ENCODE peak calls at places on chromosomes 13 and 19, in four cellular contexts. One of them, this sample, is unnamed. For H3K79me1, the result is how much of the 10 kb centered on the place peaks cover.

GRCh38 chr13:36163809-36164308 is 32.7 kb upstream of the DCLK1 start:
- DNase-seq in mesendoderm: no peak
- DNase-seq in H1: no peak
- DNase-seq in IMR-90: peak
- DNase-seq in this sample: no peak

GRCh38 chr19:1336079-1336684 is 47.5 kb upstream of the NDUFS7 start:
- DNase-seq in mesendoderm: no peak
- DNase-seq in H1: no peak
- DNase-seq in IMR-90: no peak
- DNase-seq in this sample: no peak

GRCh38 chr19:28878862-28879566 is 333.9 kb downstream of the UQCRFS1 start:
- DNase-seq in mesendoderm: peak
- DNase-seq in H1: peak
- DNase-seq in IMR-90: peak
- DNase-seq in this sample: peak

GRCh38 chr19:17266589-17266974 is 661 bp upstream of the BABAM1 start:
- DNase-seq in mesendoderm: no peak
- DNase-seq in H1: no peak
- DNase-seq in IMR-90: no peak
- DNase-seq in this sample: no peak

GRCh38 chr19:2070436-2070827 is 19.4 kb upstream of the MKNK2 start:
- DNase-seq in mesendoderm: no peak
- DNase-seq in H1: no peak
- DNase-seq in IMR-90: no peak
- DNase-seq in this sample: no peak

GRCh38 chr19:48812094-48812929 is 1.5 kb upstream of the BCAT2 start:
- DNase-seq in mesendoderm: peak
- DNase-seq in H1: no peak
- DNase-seq in IMR-90: peak
- DNase-seq in this sample: peak

GRCh38 chr13:30398601-30399072 is 23.7 kb upstream of the UBE2L5 start:
- DNase-seq in mesendoderm: no peak
- DNase-seq in H1: no peak
- DNase-seq in IMR-90: peak
- DNase-seq in this sample: no peak

GRCh38 chr19:16369664-16370576 is 45.3 kb downstream of the KLF2 start:
- DNase-seq in mesendoderm: no peak
- DNase-seq in H1: no peak
- DNase-seq in IMR-90: no peak
- DNase-seq in this sample: no peak

GRCh38 chr13:35566340-35566739 is 89.9 kb upstream of the MAB21L1 start:
- DNase-seq in mesendoderm: no peak
- DNase-seq in H1: no peak
- DNase-seq in IMR-90: no peak
- DNase-seq in this sample: no peak

GRCh38 chr19:5369962-5370367 is 29.4 kb upstream of the PTPRS start:
- DNase-seq in mesendoderm: peak
- DNase-seq in H1: peak
- DNase-seq in IMR-90: no peak
- DNase-seq in this sample: peak

DNA sequence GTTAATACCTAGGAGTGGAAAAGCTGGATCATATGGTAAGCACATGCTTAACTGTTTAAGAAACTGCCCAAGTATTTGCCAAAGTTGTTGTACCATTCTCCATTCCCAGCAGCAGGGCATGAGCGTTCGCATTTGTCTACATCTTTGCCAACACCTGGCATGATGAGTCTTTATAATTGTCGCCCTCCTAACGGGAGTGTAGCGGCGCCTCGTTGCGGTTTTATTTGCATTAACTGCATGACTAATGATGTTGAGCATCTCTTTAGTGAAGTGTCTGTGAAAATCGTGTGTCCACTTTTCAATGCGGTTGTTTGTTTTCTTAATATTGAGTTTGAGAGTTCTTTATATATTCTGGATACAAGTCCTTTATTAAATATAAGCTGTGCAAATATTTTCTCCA is 202.1 kb downstream of the FOXO1 start:
- DNase-seq in mesendoderm: no peak
- DNase-seq in H1: no peak
- DNase-seq in IMR-90: no peak
- DNase-seq in this sample: no peak
- H2AK5ac ChIP-seq in mesendoderm: no peak
- H2AK5ac ChIP-seq in H1: no peak
- H2AK5ac ChIP-seq in IMR-90: no peak
- H2AK5ac ChIP-seq in this sample: no peak

GRCh38 chr13:27620377-27621115 is at the start of gene LNX2:
- DNase-seq in mesendoderm: peak
- DNase-seq in H1: peak
- DNase-seq in IMR-90: peak
- DNase-seq in this sample: peak

GRCh38 chr13:27621116-27621365 is 651 bp upstream of the POLR1D start:
- DNase-seq in mesendoderm: no peak
- DNase-seq in H1: no peak
- DNase-seq in IMR-90: no peak
- DNase-seq in this sample: no peak

GRCh38 chr13:27622102-27622820 is 569 bp downstream of the POLR1D start:
- DNase-seq in mesendoderm: no peak
- DNase-seq in H1: no peak
- DNase-seq in IMR-90: peak
- DNase-seq in this sample: no peak

GRCh38 chr13:27622881-27623280 is 1.2 kb downstream of the POLR1D start:
- DNase-seq in mesendoderm: no peak
- DNase-seq in H1: no peak
- DNase-seq in IMR-90: no peak
- DNase-seq in this sample: no peak

GRCh38 chr13:27621366-27622101 is at the start of gene POLR1D:
- DNase-seq in mesendoderm: peak
- DNase-seq in H1: peak
- DNase-seq in IMR-90: peak
- DNase-seq in this sample: peak
- H3K4ac ChIP-seq in mesendoderm: peak
- H3K4ac ChIP-seq in H1: peak
- H3K4ac ChIP-seq in IMR-90: peak
- H3K4ac ChIP-seq in this sample: no peak

GRCh38 chr19:39160523-39160861 is 34.9 kb downstream of the PAK4 start:
- DNase-seq in mesendoderm: no peak
- DNase-seq in H1: no peak
- DNase-seq in IMR-90: peak
- DNase-seq in this sample: no peak
- H3K79me1 ChIP-seq in mesendoderm: under half
- H3K79me1 ChIP-seq in H1: under half
- H3K79me1 ChIP-seq in IMR-90: under half
- H3K79me1 ChIP-seq in this sample: under half

GRCh38 chr19:4015705-4016402 is 8.3 kb downstream of the PIAS4 start:
- DNase-seq in mesendoderm: no peak
- DNase-seq in H1: no peak
- DNase-seq in IMR-90: no peak
- DNase-seq in this sample: no peak
- H2AK5ac ChIP-seq in mesendoderm: no peak
- H2AK5ac ChIP-seq in H1: no peak
- H2AK5ac ChIP-seq in IMR-90: no peak
- H2AK5ac ChIP-seq in this sample: no peak

GRCh38 chr19:15292140-15292539 is 40.2 kb downstream of the BRD4 start:
- DNase-seq in mesendoderm: no peak
- DNase-seq in H1: no peak
- DNase-seq in IMR-90: no peak
- DNase-seq in this sample: no peak

GRCh38 chr19:15292847-15293582 is 39.3 kb downstream of the BRD4 start:
- DNase-seq in mesendoderm: no peak
- DNase-seq in H1: no peak
- DNase-seq in IMR-90: no peak
- DNase-seq in this sample: no peak

GRCh38 chr19:15291666-15292065 is 40.7 kb downstream of the BRD4 start:
- DNase-seq in mesendoderm: no peak
- DNase-seq in H1: no peak
- DNase-seq in IMR-90: peak
- DNase-seq in this sample: no peak

GRCh38 chr19:15294591-15294990 is 37.7 kb downstream of the BRD4 start:
- DNase-seq in mesendoderm: no peak
- DNase-seq in H1: no peak
- DNase-seq in IMR-90: no peak
- DNase-seq in this sample: no peak

GRCh38 chr19:15293751-15294505 is 38.4 kb downstream of the BRD4 start:
- DNase-seq in mesendoderm: peak
- DNase-seq in H1: no peak
- DNase-seq in IMR-90: peak
- DNase-seq in this sample: no peak
- H3K4ac ChIP-seq in mesendoderm: no peak
- H3K4ac ChIP-seq in H1: no peak
- H3K4ac ChIP-seq in IMR-90: peak
- H3K4ac ChIP-seq in this sample: no peak

GRCh38 chr19:6737873-6738725 is 719 bp upstream of the GPR108 start:
- DNase-seq in mesendoderm: no peak
- DNase-seq in H1: no peak
- DNase-seq in IMR-90: peak
- DNase-seq in this sample: peak

GRCh38 chr19:6739390-6739883 is at the start of gene TRIP10:
- DNase-seq in mesendoderm: peak
- DNase-seq in H1: no peak
- DNase-seq in IMR-90: peak
- DNase-seq in this sample: peak

GRCh38 chr19:6740589-6741348 is 1.3 kb downstream of the TRIP10 start:
- DNase-seq in mesendoderm: peak
- DNase-seq in H1: no peak
- DNase-seq in IMR-90: peak
- DNase-seq in this sample: peak

GRCh38 chr19:6738726-6739389 is 622 bp upstream of the TRIP10 start:
- DNase-seq in mesendoderm: peak
- DNase-seq in H1: no peak
- DNase-seq in IMR-90: peak
- DNase-seq in this sample: no peak

GRCh38 chr19:6739884-6740588 is 556 bp downstream of the TRIP10 start:
- DNase-seq in mesendoderm: peak
- DNase-seq in H1: no peak
- DNase-seq in IMR-90: no peak
- DNase-seq in this sample: no peak
- H3K79me1 ChIP-seq in mesendoderm: under half
- H3K79me1 ChIP-seq in H1: under half
- H3K79me1 ChIP-seq in IMR-90: under half
- H3K79me1 ChIP-seq in this sample: under half

GRCh38 chr19:57632987-57633831 is at the start of gene ZNF211:
- DNase-seq in mesendoderm: peak
- DNase-seq in H1: peak
- DNase-seq in IMR-90: peak
- DNase-seq in this sample: peak
- H2AK5ac ChIP-seq in mesendoderm: no peak
- H2AK5ac ChIP-seq in H1: no peak
- H2AK5ac ChIP-seq in IMR-90: no peak
- H2AK5ac ChIP-seq in this sample: no peak

GRCh38 chr19:43760941-43761340 is 6.2 kb upstream of the SMG9 start:
- DNase-seq in mesendoderm: no peak
- DNase-seq in H1: no peak
- DNase-seq in IMR-90: peak
- DNase-seq in this sample: no peak
- H3K4ac ChIP-seq in mesendoderm: no peak
- H3K4ac ChIP-seq in H1: no peak
- H3K4ac ChIP-seq in IMR-90: peak
- H3K4ac ChIP-seq in this sample: no peak

DNA sequence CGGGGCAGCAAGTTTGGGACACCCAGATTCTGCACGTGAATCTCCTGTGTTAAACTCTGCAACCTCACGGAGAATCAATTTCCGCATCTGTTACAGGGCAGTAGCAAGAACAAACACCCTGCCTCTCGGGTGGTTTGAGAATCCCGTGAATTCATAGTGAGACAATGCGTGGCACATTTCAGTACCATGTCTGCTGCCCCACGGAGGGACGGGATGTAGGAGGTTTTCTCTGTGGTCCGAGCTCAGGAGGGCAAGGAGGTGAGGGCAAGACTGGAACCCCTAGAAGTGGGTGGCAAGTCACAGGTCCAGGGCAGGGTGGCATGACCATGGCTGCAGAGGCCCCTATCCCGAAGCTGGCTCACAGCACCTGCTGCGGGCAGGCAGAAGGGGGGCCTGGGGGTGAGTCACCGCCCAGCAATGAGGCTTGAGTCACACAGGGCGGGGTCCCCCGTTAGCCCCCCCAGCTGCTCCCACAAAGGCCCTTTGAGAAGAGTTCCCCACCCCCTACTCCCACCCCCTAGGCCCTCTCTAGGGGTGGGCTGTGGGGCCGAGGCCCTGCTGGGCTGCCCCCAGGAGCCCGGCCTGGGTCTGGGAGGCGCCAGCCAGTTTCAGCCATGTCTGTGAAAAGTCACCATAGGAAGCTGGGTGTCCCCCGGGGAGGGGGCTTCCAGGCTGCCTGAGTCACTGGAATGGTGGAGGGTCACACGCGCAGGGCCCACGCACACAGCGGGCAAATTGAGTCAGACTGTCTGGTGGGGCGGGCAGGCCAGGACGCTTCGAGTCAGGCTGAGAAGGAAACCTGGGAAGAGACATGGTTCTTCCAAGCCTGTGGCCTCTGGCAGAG is 25.8 kb upstream of the NANOS3 start:
- DNase-seq in mesendoderm: peak
- DNase-seq in H1: no peak
- DNase-seq in IMR-90: peak
- DNase-seq in this sample: no peak
- H3K79me1 ChIP-seq in mesendoderm: under half
- H3K79me1 ChIP-seq in H1: under half
- H3K79me1 ChIP-seq in IMR-90: under half
- H3K79me1 ChIP-seq in this sample: under half